ENCODE peak calls at places on chromosomes 7 and 10, in seven cellular contexts. F, X, Q, I, T, V and E are unnamed samples.

GRCh38 chr7:130994378-130995115 is 260.5 kb upstream of the KLF14 start:
- DNase-seq in F (no peak), X (peak; percentile 36), Q (no peak), I (no peak), T (no peak), V (peak; percentile 24), E (no peak)

GRCh38 chr10:93299606-93300353 is 182.4 kb downstream of the MYOF start:
- DNase-seq in F (no peak), X (no peak), Q (no peak), I (no peak), T (no peak), V (peak; percentile 38), E (no peak)

GRCh38 chr10:20888620-20889337 is 8.3 kb downstream of the NEBL start:
- DNase-seq in F (no peak), X (no peak), Q (no peak), I (no peak), T (peak; percentile 18), V (no peak), E (no peak)

GRCh38 chr7:47938574-47939165 is 9.6 kb downstream of the PKD1L1 start:
- DNase-seq in F (no peak), X (no peak), Q (no peak), I (no peak), T (peak; percentile 71), V (no peak), E (peak; percentile 53)

GRCh38 chr10:49225218-49225876 is 37.2 kb upstream of the TMEM273 start:
- DNase-seq in F (no peak), X (no peak), Q (no peak), I (no peak), T (no peak), V (no peak), E (no peak)

GRCh38 chr7:30974605-30975256 is 11.0 kb downstream of the GHRHR start:
- DNase-seq in F (peak; percentile 30), X (no peak), Q (peak; percentile 60), I (no peak), T (peak; percentile 79), V (peak; percentile 88), E (peak; percentile 59)

GRCh38 chr10:103968441-103969391 is 1.8 kb downstream of the SLK start:
- DNase-seq in F (peak; percentile 4), X (no peak), Q (no peak), I (no peak), T (peak; percentile 10), V (no peak), E (no peak)

GRCh38 chr7:44097064-44097932 is 6.8 kb upstream of the AEBP1 start:
- DNase-seq in F (no peak), X (no peak), Q (peak; percentile 15), I (no peak), T (peak; percentile 98), V (no peak), E (no peak)

GRCh38 chr10:23294638-23295247 is 49.9 kb downstream of the C10orf67 start:
- DNase-seq in F (no peak), X (no peak), Q (no peak), I (no peak), T (peak; percentile 9), V (peak; percentile 62), E (peak; percentile 60)

GRCh38 chr10:12588091-12588850 is 238.9 kb downstream of the CAMK1D start:
- DNase-seq in F (no peak), X (peak; percentile 54), Q (no peak), I (no peak), T (no peak), V (no peak), E (no peak)

GRCh38 chr10:79182122-79182521 is 113.4 kb downstream of the ZMIZ1 start:
- DNase-seq in F (no peak), X (no peak), Q (no peak), I (no peak), T (no peak), V (no peak), E (no peak)
- H3K4me1 ChIP-seq in F (peaks cover 100% of the 10 kb centered on the region), X (no peaks in the 10 kb centered on the region), Q (peaks cover 8% of the 10 kb centered on the region), I (no peaks in the 10 kb centered on the region), T (peaks cover 17% of the 10 kb centered on the region), V (peaks cover 29% of the 10 kb centered on the region), E (peaks cover 89% of the 10 kb centered on the region)

GRCh38 chr10:80513106-80513505 is 24.6 kb upstream of the SH2D4B start:
- DNase-seq in F (no peak), X (no peak), Q (no peak), I (no peak), T (no peak), V (no peak), E (no peak)
- H3K36me3 ChIP-seq in F (peaks cover 90% of the 10 kb centered on the region), X (peaks cover 93% of the 10 kb centered on the region), Q (peaks cover 28% of the 10 kb centered on the region), I (peaks cover 85% of the 10 kb centered on the region), T (peaks cover 91% of the 10 kb centered on the region), V (peaks cover 11% of the 10 kb centered on the region), E (peaks cover 26% of the 10 kb centered on the region)

DNA sequence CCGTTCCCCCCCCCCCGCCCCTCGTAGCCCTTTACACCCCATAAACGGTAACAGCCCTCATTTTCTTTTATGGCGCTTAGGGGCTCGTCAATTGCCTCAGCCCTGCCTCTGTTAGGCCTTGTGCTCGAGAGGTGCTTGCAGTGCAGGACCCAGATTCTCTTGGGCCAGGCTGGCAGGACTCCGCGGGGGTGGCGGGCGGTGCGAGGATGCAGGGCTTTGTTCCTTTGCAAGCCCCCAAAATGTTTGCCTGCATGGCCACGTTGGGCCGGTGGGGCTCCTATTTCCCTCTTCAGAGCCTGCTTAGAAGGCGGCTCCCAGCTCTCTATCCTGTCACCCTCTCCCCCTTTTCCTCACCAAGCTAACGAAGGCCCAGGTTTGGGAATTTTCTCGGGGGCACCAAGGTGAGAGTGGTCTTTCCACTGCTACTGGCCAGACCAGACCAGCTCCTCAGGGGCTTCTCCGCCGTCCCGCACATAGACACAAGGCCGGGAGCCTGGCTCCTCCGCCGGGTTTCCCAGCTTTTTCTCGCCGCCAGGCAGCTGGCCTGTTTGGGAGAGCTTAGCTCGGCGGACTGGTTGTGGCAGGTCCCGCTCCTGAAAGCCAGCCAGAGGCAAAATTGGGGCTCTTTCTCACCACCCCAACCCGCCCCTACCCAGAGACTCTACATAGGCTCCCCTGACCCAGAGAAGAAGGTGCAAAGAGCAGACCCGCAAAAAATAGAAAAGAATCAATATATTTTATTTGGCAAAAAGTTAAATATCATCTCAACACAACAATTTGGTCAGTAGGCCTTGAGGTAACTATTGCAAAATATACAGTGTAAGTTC is 3.4 kb downstream of the HOXA9 start:
- DNase-seq in F (no peak), X (no peak), Q (no peak), I (peak; percentile 43), T (no peak), V (peak; percentile 42), E (no peak)
- H3K4me1 ChIP-seq in F (peaks cover 45% of the 10 kb centered on the region), X (peaks cover 40% of the 10 kb centered on the region), Q (no peaks in the 10 kb centered on the region), I (peaks cover 32% of the 10 kb centered on the region), T (peaks cover 6% of the 10 kb centered on the region), V (no peaks in the 10 kb centered on the region), E (peaks cover 3% of the 10 kb centered on the region)

GRCh38 chr7:50502947-50503346 is 52.8 kb upstream of the FIGNL1 start:
- DNase-seq in F (no peak), X (no peak), Q (no peak), I (no peak), T (no peak), V (no peak), E (no peak)

GRCh38 chr7:50507898-50508470 is 57.2 kb downstream of the DDC start:
- DNase-seq in F (no peak), X (no peak), Q (no peak), I (no peak), T (no peak), V (no peak), E (no peak)

GRCh38 chr7:50502001-50502684 is 52.0 kb upstream of the FIGNL1 start:
- DNase-seq in F (no peak), X (no peak), Q (no peak), I (no peak), T (no peak), V (no peak), E (peak; percentile 29)

GRCh38 chr7:50505553-50505952 is 55.4 kb upstream of the FIGNL1 start:
- DNase-seq in F (no peak), X (no peak), Q (no peak), I (no peak), T (no peak), V (no peak), E (no peak)

DNA sequence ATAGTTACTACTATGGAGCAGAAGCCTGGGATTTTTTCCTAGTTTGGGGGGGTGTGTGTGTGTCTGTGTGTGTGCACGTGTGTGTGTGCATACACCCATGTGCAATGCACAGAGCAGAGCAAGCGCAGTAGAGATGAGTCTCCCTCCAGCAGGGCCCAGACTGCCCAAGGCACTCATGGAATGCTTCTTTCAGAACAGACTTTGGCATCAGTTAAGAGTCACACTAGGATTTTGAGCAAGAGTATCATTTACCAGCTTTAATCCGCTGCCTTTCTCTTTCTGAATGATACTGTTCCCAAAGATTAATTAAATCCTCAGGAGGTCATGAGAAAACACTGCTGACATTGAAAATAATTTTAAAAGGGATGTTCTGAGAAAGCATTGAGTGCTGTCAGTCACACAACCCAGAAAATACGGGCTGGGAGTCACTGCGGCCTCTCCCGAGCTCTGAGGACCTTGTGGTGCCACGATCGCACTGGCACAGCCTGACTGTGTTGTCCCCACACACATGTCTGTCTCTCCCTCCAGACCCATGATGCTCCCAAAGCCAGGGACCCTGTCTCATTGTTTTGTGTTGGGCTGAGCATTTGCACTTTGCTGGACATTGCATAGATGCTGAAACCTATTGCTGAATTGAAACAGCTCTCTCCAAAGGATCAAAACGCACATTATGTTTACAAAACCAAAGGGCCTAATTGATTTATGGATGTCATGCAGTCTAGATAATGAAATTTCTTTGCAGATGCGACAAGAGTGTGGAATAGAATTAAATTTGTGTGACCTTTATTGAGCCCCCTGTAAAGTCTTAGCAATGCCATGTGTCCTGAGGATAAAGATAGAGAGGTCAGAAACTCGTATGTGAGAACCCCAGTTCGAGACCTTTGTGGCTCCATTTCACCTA is 54.7 kb upstream of the FIGNL1 start:
- DNase-seq in F (no peak), X (no peak), Q (no peak), I (no peak), T (no peak), V (no peak), E (no peak)
- H3K36me3 ChIP-seq in F (no peaks in the 10 kb centered on the region), X (no peaks in the 10 kb centered on the region), Q (no peaks in the 10 kb centered on the region), I (no peaks in the 10 kb centered on the region), T (no peaks in the 10 kb centered on the region), V (no peaks in the 10 kb centered on the region), E (no peaks in the 10 kb centered on the region)

DNA sequence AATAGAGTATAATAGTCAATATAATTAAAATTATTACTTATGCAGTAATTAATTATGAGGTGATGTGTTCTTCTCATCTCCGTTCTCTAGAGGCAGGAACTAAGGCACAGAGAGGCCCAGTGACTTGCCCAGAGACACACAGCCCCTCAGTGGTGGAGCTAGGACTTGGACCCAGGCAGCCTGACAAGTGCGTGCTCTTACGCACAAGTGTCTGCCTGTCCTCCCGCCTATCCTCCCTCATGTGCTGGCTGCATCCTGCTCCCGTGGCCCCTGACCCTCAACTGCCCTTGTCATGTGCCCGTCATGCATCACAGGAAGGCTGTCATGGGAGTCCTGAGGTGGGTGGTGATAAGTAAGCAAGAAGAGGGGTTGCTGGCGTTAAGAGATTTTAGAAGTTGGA is 14.3 kb downstream of the IL2RA start:
- DNase-seq in F (no peak), X (no peak), Q (no peak), I (no peak), T (no peak), V (no peak), E (no peak)
- H3K4me1 ChIP-seq in F (peaks cover 13% of the 10 kb centered on the region), X (peaks cover 90% of the 10 kb centered on the region), Q (peaks cover 56% of the 10 kb centered on the region), I (peaks cover 77% of the 10 kb centered on the region), T (peaks cover 96% of the 10 kb centered on the region), V (no peaks in the 10 kb centered on the region), E (no peaks in the 10 kb centered on the region)

GRCh38 chr7:73451780-73452398 is 18.3 kb downstream of the FZD9 start:
- DNase-seq in F (peak; percentile 48), X (no peak), Q (peak; percentile 9), I (no peak), T (peak; percentile 62), V (peak; percentile 72), E (no peak)
- H3K36me3 ChIP-seq in F (peaks cover 90% of the 10 kb centered on the region), X (peaks cover 49% of the 10 kb centered on the region), Q (peaks cover 17% of the 10 kb centered on the region), I (peaks cover 52% of the 10 kb centered on the region), T (peaks cover 98% of the 10 kb centered on the region), V (peaks cover 58% of the 10 kb centered on the region), E (peaks cover 81% of the 10 kb centered on the region)